ENCODE peak calls at places on chromosomes 2 and 18, in eight cellular contexts. N, O, U, K, X, S, Z and Q are unnamed samples.

GRCh38 chr2:2591542-2591940 is 260.5 kb upstream of the MYT1L start:
- DNase-seq in U (no peak), Z (no peak), K (no peak), X (no peak), S (no peak), O (no peak), N (no peak), Q (no peak)

GRCh38 chr2:24489465-24489864 is 1.6 kb upstream of the NCOA1 start:
- DNase-seq in N (no peak), S (no peak), X (no peak), Z (no peak), U (no peak), K (no peak), O (no peak), Q (no peak)

GRCh38 chr2:97766567-97766966 is 53.2 kb downstream of the ZAP70 start:
- DNase-seq in X (no peak), S (no peak), K (no peak), N (peak; percentile 44), O (no peak), Z (no peak), U (no peak), Q (no peak)

GRCh38 chr2:70632388-70632787 is 78.8 kb upstream of the TGFA start:
- DNase-seq in U (no peak), Z (no peak), X (no peak), O (no peak), N (no peak), S (no peak), K (no peak), Q (no peak)

GRCh38 chr2:86747708-86748627 is 27.9 kb downstream of the RMND5A start:
- DNase-seq in Z (no peak), S (no peak), X (peak; percentile 53), O (no peak), K (peak; percentile 74), N (no peak), U (peak; percentile 54), Q (peak; percentile 64)

GRCh38 chr18:52409732-52410131 is 69.7 kb downstream of the DCC start:
- DNase-seq in S (no peak), Z (no peak), X (no peak), U (peak; percentile 19), K (no peak), O (no peak), N (no peak), Q (no peak)

GRCh38 chr18:2597639-2598038 is 26.3 kb downstream of the NDC80 start:
- DNase-seq in Z (no peak), K (no peak), S (no peak), O (peak; percentile 20), U (no peak), X (no peak), N (no peak), Q (no peak)

GRCh38 chr2:84495539-84496146 is 20.7 kb upstream of the DNAH6 start:
- DNase-seq in Z (no peak), K (peak; percentile 70), O (peak; percentile 25), N (no peak), X (peak; percentile 49), U (peak; percentile 72), S (peak; percentile 17), Q (peak; percentile 35)

GRCh38 chr2:71456617-71457016 is 3.3 kb downstream of the DYSF start:
- DNase-seq in S (no peak), X (no peak), Z (no peak), U (no peak), N (no peak), K (no peak), O (no peak), Q (no peak)

GRCh38 chr2:188978291-188979081 is 4.3 kb downstream of the COL3A1 start:
- DNase-seq in O (no peak), S (no peak), U (peak; percentile 49), N (no peak), X (no peak), Z (no peak), K (peak; percentile 74), Q (no peak)

GRCh38 chr2:188979730-188980123 is 5.6 kb downstream of the COL3A1 start:
- DNase-seq in K (no peak), N (no peak), O (no peak), Z (no peak), S (no peak), U (no peak), X (no peak), Q (no peak)

GRCh38 chr2:188975497-188976102 is 1.4 kb downstream of the COL3A1 start:
- DNase-seq in K (no peak), X (peak; percentile 80), U (no peak), N (no peak), Z (no peak), O (no peak), S (no peak), Q (peak; percentile 85)

GRCh38 chr2:188976545-188977268 is 2.5 kb downstream of the COL3A1 start:
- DNase-seq in Z (no peak), S (no peak), X (no peak), K (no peak), N (no peak), U (peak; percentile 76), O (no peak), Q (no peak)

DNA sequence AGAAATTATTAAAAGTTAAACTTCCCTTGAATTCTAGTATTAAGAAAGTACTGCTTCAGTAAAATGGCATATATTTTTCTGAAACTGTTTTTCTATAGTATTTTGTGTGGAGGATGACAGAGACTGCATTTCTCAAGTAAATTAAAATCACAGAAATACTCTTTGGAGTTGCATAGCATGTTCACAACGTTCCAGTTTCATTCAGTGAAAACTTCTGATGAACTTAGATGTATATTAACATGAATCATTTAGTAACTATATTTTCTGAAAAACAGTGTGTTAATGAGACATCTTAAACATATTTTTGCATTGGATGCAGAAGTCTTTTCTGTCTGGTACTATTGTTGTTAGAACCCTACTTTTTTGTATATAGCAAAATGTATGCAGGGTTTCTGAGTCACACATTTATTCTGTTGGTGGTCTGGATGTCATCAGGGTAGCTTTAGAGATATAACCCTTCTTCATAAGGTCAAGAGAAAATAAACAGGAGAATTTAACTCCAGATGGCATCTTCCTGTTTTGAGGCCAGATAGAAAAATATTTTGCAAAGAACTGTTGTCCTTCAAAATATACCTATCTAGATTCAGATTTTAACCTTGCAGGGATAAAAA is 5.1 kb downstream of the COL3A1 start:
- DNase-seq in S (no peak), Z (no peak), N (no peak), X (no peak), K (no peak), U (no peak), O (no peak), Q (no peak)
- H3K4me3 ChIP-seq in S (no peak overlapping the region), Z (peak overlapping the region; percentile 52), N (peak overlapping the region; percentile 64), X (peak overlapping the region; percentile 69), K (no peak overlapping the region), U (no peak overlapping the region), O (no peak overlapping the region), Q (peak overlapping the region; percentile 56)

GRCh38 chr2:174957049-174957448 is 48.1 kb downstream of the CHN1 start:
- DNase-seq in K (no peak), N (no peak), O (no peak), X (no peak), S (no peak), U (no peak), Z (no peak), Q (no peak)

GRCh38 chr2:174952607-174953006 is 52.6 kb downstream of the CHN1 start:
- DNase-seq in O (no peak), N (no peak), X (no peak), U (no peak), Z (no peak), K (no peak), S (no peak), Q (no peak)

GRCh38 chr2:174949988-174950687 is 55.0 kb downstream of the CHN1 start:
- DNase-seq in O (no peak), X (no peak), K (no peak), U (no peak), Z (no peak), N (no peak), S (no peak), Q (no peak)

DNA sequence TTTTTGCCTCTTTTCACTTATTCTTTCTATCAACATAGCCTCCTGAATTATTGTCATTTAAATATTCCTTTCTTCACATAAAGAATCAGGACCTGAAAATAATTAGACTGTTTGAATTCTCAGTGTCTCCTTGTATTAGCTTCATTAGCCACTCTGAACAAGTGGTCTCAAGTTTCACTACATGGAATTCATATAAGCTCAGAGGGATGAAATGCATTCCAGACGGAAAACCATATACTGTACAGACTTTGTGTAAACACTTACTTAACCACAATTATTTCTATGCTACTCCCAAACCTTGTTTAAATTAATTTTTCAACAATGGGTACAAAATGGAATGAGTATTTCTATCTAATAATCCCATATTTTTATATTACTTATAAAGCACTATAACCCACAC is 53.4 kb downstream of the CHN1 start:
- DNase-seq in U (peak; percentile 62), N (no peak), S (no peak), K (peak; percentile 58), Z (no peak), X (peak; percentile 65), O (no peak), Q (no peak)
- H3K4me3 ChIP-seq in U (no peak overlapping the region), N (no peak overlapping the region), S (no peak overlapping the region), K (no peak overlapping the region), Z (no peak overlapping the region), X (no peak overlapping the region), O (no peak overlapping the region), Q (no peak overlapping the region)

DNA sequence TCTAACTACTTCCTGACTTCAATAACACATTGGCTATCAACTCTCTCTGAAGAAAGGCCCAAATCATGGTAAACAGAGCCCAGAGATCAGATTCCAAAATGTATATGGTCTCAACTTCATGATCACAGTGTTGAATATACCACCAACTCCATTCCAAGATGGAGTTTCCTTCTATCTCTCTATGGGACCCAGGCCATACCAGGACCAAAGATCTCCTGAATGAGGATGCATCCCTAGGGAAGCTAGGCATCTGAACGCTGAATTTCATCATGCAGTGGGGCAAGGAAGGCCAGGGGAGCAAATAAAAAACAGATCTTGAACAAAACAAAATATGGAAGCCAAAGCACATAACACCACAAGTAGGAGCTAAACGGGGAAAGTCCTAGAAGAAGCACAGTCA is 320.7 kb upstream of the PKDCC start:
- DNase-seq in X (no peak), S (no peak), O (no peak), K (no peak), N (no peak), U (no peak), Z (no peak), Q (no peak)
- H3K4me3 ChIP-seq in X (no peak overlapping the region), S (no peak overlapping the region), O (no peak overlapping the region), K (no peak overlapping the region), N (no peak overlapping the region), U (no peak overlapping the region), Z (no peak overlapping the region), Q (no peak overlapping the region)

GRCh38 chr2:238947243-238947760 is 99.4 kb downstream of the TWIST2 start:
- DNase-seq in K (no peak), N (no peak), S (no peak), X (no peak), O (no peak), Z (no peak), U (no peak), Q (no peak)

GRCh38 chr2:238946586-238947242 is 98.8 kb downstream of the TWIST2 start:
- DNase-seq in S (no peak), K (no peak), X (no peak), O (no peak), U (no peak), Z (no peak), N (no peak), Q (no peak)

GRCh38 chr2:238949710-238950345 is 101.9 kb downstream of the TWIST2 start:
- DNase-seq in N (no peak), X (no peak), K (no peak), Z (no peak), S (no peak), U (no peak), O (peak; percentile 8), Q (no peak)

GRCh38 chr2:238948765-238949641 is 101.1 kb downstream of the TWIST2 start:
- DNase-seq in Z (no peak), S (no peak), N (no peak), O (peak; percentile 8), K (no peak), X (no peak), U (peak; percentile 86), Q (no peak)

GRCh38 chr2:238947920-238948710 is 100.2 kb downstream of the TWIST2 start:
- DNase-seq in X (peak; percentile 60), U (peak; percentile 98), S (no peak), Z (no peak), K (no peak), O (no peak), N (peak; percentile 62), Q (peak; percentile 77)
- H3K4me3 ChIP-seq in X (no peak overlapping the region), U (peak overlapping the region; percentile 53), S (no peak overlapping the region), Z (no peak overlapping the region), K (no peak overlapping the region), O (no peak overlapping the region), N (no peak overlapping the region), Q (no peak overlapping the region)